ENCODE peak calls at places on chromosomes 11 and 22, in ten cellular contexts. One of them, this sample, is unnamed.

GRCh38 chr11:104700609-104701008 is 197.7 kb downstream of the CASP12 start:
- DNase-seq in NCI-H1092 treated with DMSO at 0.1 percent for 48 hours: no peak
- DNase-seq in iris pigment epithelial cell: peak
- DNase-seq in activated gamma-delta T cell: no peak
- DNase-seq in stimulated activated naive CD8-positive, alpha-beta T cell treated with anti-CD3 and anti-CD28 coated beads, Interleukin-15, Interleukin-2, amounts not matched to agents 100 U/mL and 50 U/mL, for 24 hours: no peak
- DNase-seq in brain pericyte: no peak
- DNase-seq in fibroblast of lung: peak
- DNase-seq in GM04504: peak
- DNase-seq in stimulated activated CD4-positive, alpha-beta T cell treated with anti-CD3 and anti-CD28 coated beads, Interleukin-4, amount 100 ng/mL, for 48 hours: no peak
- DNase-seq in adipocyte: peak
- DNase-seq in this sample: peak

GRCh38 chr11:57323503-57324153 is 1.1 kb downstream of the TNKS1BP1 start:
- DNase-seq in NCI-H1092 treated with DMSO at 0.1 percent for 48 hours: no peak
- DNase-seq in iris pigment epithelial cell: peak
- DNase-seq in activated gamma-delta T cell: no peak
- DNase-seq in stimulated activated naive CD8-positive, alpha-beta T cell treated with anti-CD3 and anti-CD28 coated beads, Interleukin-15, Interleukin-2, amounts not matched to agents 100 U/mL and 50 U/mL, for 24 hours: no peak
- DNase-seq in brain pericyte: no peak
- DNase-seq in fibroblast of lung: peak
- DNase-seq in GM04504: no peak
- DNase-seq in stimulated activated CD4-positive, alpha-beta T cell treated with anti-CD3 and anti-CD28 coated beads, Interleukin-4, amount 100 ng/mL, for 48 hours: no peak
- DNase-seq in adipocyte: peak
- DNase-seq in this sample: peak

GRCh38 chr22:31039393-31039792 is 41.7 kb upstream of the SMTN start:
- DNase-seq in NCI-H1092 treated with DMSO at 0.1 percent for 48 hours: no peak
- DNase-seq in iris pigment epithelial cell: peak
- DNase-seq in activated gamma-delta T cell: no peak
- DNase-seq in stimulated activated naive CD8-positive, alpha-beta T cell treated with anti-CD3 and anti-CD28 coated beads, Interleukin-15, Interleukin-2, amounts not matched to agents 100 U/mL and 50 U/mL, for 24 hours: no peak
- DNase-seq in brain pericyte: no peak
- DNase-seq in fibroblast of lung: peak
- DNase-seq in GM04504: peak
- DNase-seq in stimulated activated CD4-positive, alpha-beta T cell treated with anti-CD3 and anti-CD28 coated beads, Interleukin-4, amount 100 ng/mL, for 48 hours: no peak
- DNase-seq in adipocyte: peak
- DNase-seq in this sample: peak

GRCh38 chr11:67581469-67581868 is 2.1 kb upstream of the GSTP1 start:
- DNase-seq in NCI-H1092 treated with DMSO at 0.1 percent for 48 hours: no peak
- DNase-seq in iris pigment epithelial cell: no peak
- DNase-seq in activated gamma-delta T cell: no peak
- DNase-seq in stimulated activated naive CD8-positive, alpha-beta T cell treated with anti-CD3 and anti-CD28 coated beads, Interleukin-15, Interleukin-2, amounts not matched to agents 100 U/mL and 50 U/mL, for 24 hours: no peak
- DNase-seq in brain pericyte: no peak
- DNase-seq in fibroblast of lung: no peak
- DNase-seq in GM04504: no peak
- DNase-seq in stimulated activated CD4-positive, alpha-beta T cell treated with anti-CD3 and anti-CD28 coated beads, Interleukin-4, amount 100 ng/mL, for 48 hours: no peak
- DNase-seq in adipocyte: no peak
- DNase-seq in this sample: no peak

GRCh38 chr11:104254347-104254746 is 90.4 kb upstream of the PDGFD start:
- DNase-seq in NCI-H1092 treated with DMSO at 0.1 percent for 48 hours: no peak
- DNase-seq in iris pigment epithelial cell: peak
- DNase-seq in activated gamma-delta T cell: no peak
- DNase-seq in stimulated activated naive CD8-positive, alpha-beta T cell treated with anti-CD3 and anti-CD28 coated beads, Interleukin-15, Interleukin-2, amounts not matched to agents 100 U/mL and 50 U/mL, for 24 hours: peak
- DNase-seq in brain pericyte: no peak
- DNase-seq in fibroblast of lung: peak
- DNase-seq in GM04504: no peak
- DNase-seq in stimulated activated CD4-positive, alpha-beta T cell treated with anti-CD3 and anti-CD28 coated beads, Interleukin-4, amount 100 ng/mL, for 48 hours: peak
- DNase-seq in adipocyte: peak
- DNase-seq in this sample: peak

GRCh38 chr11:105046898-105047579 is 1.9 kb upstream of the CARD16 start:
- DNase-seq in NCI-H1092 treated with DMSO at 0.1 percent for 48 hours: no peak
- DNase-seq in iris pigment epithelial cell: peak
- DNase-seq in activated gamma-delta T cell: no peak
- DNase-seq in stimulated activated naive CD8-positive, alpha-beta T cell treated with anti-CD3 and anti-CD28 coated beads, Interleukin-15, Interleukin-2, amounts not matched to agents 100 U/mL and 50 U/mL, for 24 hours: no peak
- DNase-seq in brain pericyte: peak
- DNase-seq in fibroblast of lung: peak
- DNase-seq in GM04504: peak
- DNase-seq in stimulated activated CD4-positive, alpha-beta T cell treated with anti-CD3 and anti-CD28 coated beads, Interleukin-4, amount 100 ng/mL, for 48 hours: no peak
- DNase-seq in adipocyte: peak
- DNase-seq in this sample: peak

GRCh38 chr11:16612801-16613400 is 125.5 kb upstream of the C11orf58 start:
- DNase-seq in NCI-H1092 treated with DMSO at 0.1 percent for 48 hours: peak
- DNase-seq in iris pigment epithelial cell: no peak
- DNase-seq in activated gamma-delta T cell: no peak
- DNase-seq in stimulated activated naive CD8-positive, alpha-beta T cell treated with anti-CD3 and anti-CD28 coated beads, Interleukin-15, Interleukin-2, amounts not matched to agents 100 U/mL and 50 U/mL, for 24 hours: no peak
- DNase-seq in brain pericyte: no peak
- DNase-seq in fibroblast of lung: peak
- DNase-seq in GM04504: no peak
- DNase-seq in stimulated activated CD4-positive, alpha-beta T cell treated with anti-CD3 and anti-CD28 coated beads, Interleukin-4, amount 100 ng/mL, for 48 hours: no peak
- DNase-seq in adipocyte: peak
- DNase-seq in this sample: no peak

GRCh38 chr11:63906585-63906984 is 10.4 kb downstream of the RCOR2 start:
- DNase-seq in NCI-H1092 treated with DMSO at 0.1 percent for 48 hours: no peak
- DNase-seq in iris pigment epithelial cell: peak
- DNase-seq in activated gamma-delta T cell: no peak
- DNase-seq in stimulated activated naive CD8-positive, alpha-beta T cell treated with anti-CD3 and anti-CD28 coated beads, Interleukin-15, Interleukin-2, amounts not matched to agents 100 U/mL and 50 U/mL, for 24 hours: peak
- DNase-seq in brain pericyte: no peak
- DNase-seq in fibroblast of lung: no peak
- DNase-seq in GM04504: no peak
- DNase-seq in stimulated activated CD4-positive, alpha-beta T cell treated with anti-CD3 and anti-CD28 coated beads, Interleukin-4, amount 100 ng/mL, for 48 hours: peak
- DNase-seq in adipocyte: peak
- DNase-seq in this sample: peak

GRCh38 chr11:7677801-7678201 is 4.5 kb upstream of the CYB5R2 start:
- DNase-seq in NCI-H1092 treated with DMSO at 0.1 percent for 48 hours: no peak
- DNase-seq in iris pigment epithelial cell: peak
- DNase-seq in activated gamma-delta T cell: no peak
- DNase-seq in stimulated activated naive CD8-positive, alpha-beta T cell treated with anti-CD3 and anti-CD28 coated beads, Interleukin-15, Interleukin-2, amounts not matched to agents 100 U/mL and 50 U/mL, for 24 hours: no peak
- DNase-seq in brain pericyte: no peak
- DNase-seq in fibroblast of lung: no peak
- DNase-seq in GM04504: no peak
- DNase-seq in stimulated activated CD4-positive, alpha-beta T cell treated with anti-CD3 and anti-CD28 coated beads, Interleukin-4, amount 100 ng/mL, for 48 hours: no peak
- DNase-seq in adipocyte: no peak
- DNase-seq in this sample: no peak

GRCh38 chr22:38862375-38863329 is 9.4 kb downstream of the CBX6 start:
- DNase-seq in NCI-H1092 treated with DMSO at 0.1 percent for 48 hours: peak
- DNase-seq in iris pigment epithelial cell: no peak
- DNase-seq in activated gamma-delta T cell: no peak
- DNase-seq in stimulated activated naive CD8-positive, alpha-beta T cell treated with anti-CD3 and anti-CD28 coated beads, Interleukin-15, Interleukin-2, amounts not matched to agents 100 U/mL and 50 U/mL, for 24 hours: no peak
- DNase-seq in brain pericyte: no peak
- DNase-seq in fibroblast of lung: peak
- DNase-seq in GM04504: no peak
- DNase-seq in stimulated activated CD4-positive, alpha-beta T cell treated with anti-CD3 and anti-CD28 coated beads, Interleukin-4, amount 100 ng/mL, for 48 hours: no peak
- DNase-seq in adipocyte: peak
- DNase-seq in this sample: peak

GRCh38 chr11:27397619-27398412 is 34.8 kb upstream of the CCDC34 start:
- DNase-seq in NCI-H1092 treated with DMSO at 0.1 percent for 48 hours: peak
- DNase-seq in iris pigment epithelial cell: peak
- DNase-seq in activated gamma-delta T cell: no peak
- DNase-seq in stimulated activated naive CD8-positive, alpha-beta T cell treated with anti-CD3 and anti-CD28 coated beads, Interleukin-15, Interleukin-2, amounts not matched to agents 100 U/mL and 50 U/mL, for 24 hours: no peak
- DNase-seq in brain pericyte: no peak
- DNase-seq in fibroblast of lung: no peak
- DNase-seq in GM04504: no peak
- DNase-seq in stimulated activated CD4-positive, alpha-beta T cell treated with anti-CD3 and anti-CD28 coated beads, Interleukin-4, amount 100 ng/mL, for 48 hours: no peak
- DNase-seq in adipocyte: no peak
- DNase-seq in this sample: no peak

GRCh38 chr11:359181-359714 is 10.1 kb upstream of the B4GALNT4 start:
- DNase-seq in NCI-H1092 treated with DMSO at 0.1 percent for 48 hours: no peak
- DNase-seq in iris pigment epithelial cell: no peak
- DNase-seq in activated gamma-delta T cell: no peak
- DNase-seq in stimulated activated naive CD8-positive, alpha-beta T cell treated with anti-CD3 and anti-CD28 coated beads, Interleukin-15, Interleukin-2, amounts not matched to agents 100 U/mL and 50 U/mL, for 24 hours: peak
- DNase-seq in brain pericyte: no peak
- DNase-seq in fibroblast of lung: no peak
- DNase-seq in GM04504: no peak
- DNase-seq in stimulated activated CD4-positive, alpha-beta T cell treated with anti-CD3 and anti-CD28 coated beads, Interleukin-4, amount 100 ng/mL, for 48 hours: no peak
- DNase-seq in adipocyte: no peak
- DNase-seq in this sample: no peak

GRCh38 chr22:40026641-40027040 is 31.9 kb downstream of the FAM83F start:
- DNase-seq in NCI-H1092 treated with DMSO at 0.1 percent for 48 hours: no peak
- DNase-seq in iris pigment epithelial cell: no peak
- DNase-seq in activated gamma-delta T cell: no peak
- DNase-seq in stimulated activated naive CD8-positive, alpha-beta T cell treated with anti-CD3 and anti-CD28 coated beads, Interleukin-15, Interleukin-2, amounts not matched to agents 100 U/mL and 50 U/mL, for 24 hours: no peak
- DNase-seq in brain pericyte: no peak
- DNase-seq in fibroblast of lung: no peak
- DNase-seq in GM04504: no peak
- DNase-seq in stimulated activated CD4-positive, alpha-beta T cell treated with anti-CD3 and anti-CD28 coated beads, Interleukin-4, amount 100 ng/mL, for 48 hours: no peak
- DNase-seq in adipocyte: no peak
- DNase-seq in this sample: no peak

GRCh38 chr11:2092956-2093412 is 46.2 kb downstream of the IGF2 start:
- DNase-seq in NCI-H1092 treated with DMSO at 0.1 percent for 48 hours: peak
- DNase-seq in iris pigment epithelial cell: peak
- DNase-seq in activated gamma-delta T cell: no peak
- DNase-seq in stimulated activated naive CD8-positive, alpha-beta T cell treated with anti-CD3 and anti-CD28 coated beads, Interleukin-15, Interleukin-2, amounts not matched to agents 100 U/mL and 50 U/mL, for 24 hours: peak
- DNase-seq in brain pericyte: peak
- DNase-seq in fibroblast of lung: peak
- DNase-seq in GM04504: no peak
- DNase-seq in stimulated activated CD4-positive, alpha-beta T cell treated with anti-CD3 and anti-CD28 coated beads, Interleukin-4, amount 100 ng/mL, for 48 hours: peak
- DNase-seq in adipocyte: peak
- DNase-seq in this sample: peak

GRCh38 chr11:78131956-78132355 is 7.5 kb downstream of the ALG8 start:
- DNase-seq in NCI-H1092 treated with DMSO at 0.1 percent for 48 hours: no peak
- DNase-seq in iris pigment epithelial cell: peak
- DNase-seq in activated gamma-delta T cell: no peak
- DNase-seq in stimulated activated naive CD8-positive, alpha-beta T cell treated with anti-CD3 and anti-CD28 coated beads, Interleukin-15, Interleukin-2, amounts not matched to agents 100 U/mL and 50 U/mL, for 24 hours: no peak
- DNase-seq in brain pericyte: no peak
- DNase-seq in fibroblast of lung: no peak
- DNase-seq in GM04504: no peak
- DNase-seq in stimulated activated CD4-positive, alpha-beta T cell treated with anti-CD3 and anti-CD28 coated beads, Interleukin-4, amount 100 ng/mL, for 48 hours: no peak
- DNase-seq in adipocyte: peak
- DNase-seq in this sample: no peak

GRCh38 chr11:117927926-117928325 is 1.3 kb downstream of the TMPRSS13 start:
- DNase-seq in NCI-H1092 treated with DMSO at 0.1 percent for 48 hours: no peak
- DNase-seq in iris pigment epithelial cell: no peak
- DNase-seq in activated gamma-delta T cell: no peak
- DNase-seq in stimulated activated naive CD8-positive, alpha-beta T cell treated with anti-CD3 and anti-CD28 coated beads, Interleukin-15, Interleukin-2, amounts not matched to agents 100 U/mL and 50 U/mL, for 24 hours: no peak
- DNase-seq in brain pericyte: no peak
- DNase-seq in fibroblast of lung: no peak
- DNase-seq in GM04504: no peak
- DNase-seq in stimulated activated CD4-positive, alpha-beta T cell treated with anti-CD3 and anti-CD28 coated beads, Interleukin-4, amount 100 ng/mL, for 48 hours: no peak
- DNase-seq in adipocyte: no peak
- DNase-seq in this sample: no peak

GRCh38 chr22:24209016-24209415 is 27.7 kb downstream of the SUSD2 start:
- DNase-seq in NCI-H1092 treated with DMSO at 0.1 percent for 48 hours: no peak
- DNase-seq in iris pigment epithelial cell: no peak
- DNase-seq in activated gamma-delta T cell: no peak
- DNase-seq in stimulated activated naive CD8-positive, alpha-beta T cell treated with anti-CD3 and anti-CD28 coated beads, Interleukin-15, Interleukin-2, amounts not matched to agents 100 U/mL and 50 U/mL, for 24 hours: no peak
- DNase-seq in brain pericyte: no peak
- DNase-seq in fibroblast of lung: no peak
- DNase-seq in GM04504: no peak
- DNase-seq in stimulated activated CD4-positive, alpha-beta T cell treated with anti-CD3 and anti-CD28 coated beads, Interleukin-4, amount 100 ng/mL, for 48 hours: no peak
- DNase-seq in adipocyte: peak
- DNase-seq in this sample: no peak

GRCh38 chr11:130478204-130478701 is 29.8 kb downstream of the ADAMTS15 start:
- DNase-seq in NCI-H1092 treated with DMSO at 0.1 percent for 48 hours: no peak
- DNase-seq in iris pigment epithelial cell: peak
- DNase-seq in activated gamma-delta T cell: no peak
- DNase-seq in stimulated activated naive CD8-positive, alpha-beta T cell treated with anti-CD3 and anti-CD28 coated beads, Interleukin-15, Interleukin-2, amounts not matched to agents 100 U/mL and 50 U/mL, for 24 hours: no peak
- DNase-seq in brain pericyte: peak
- DNase-seq in fibroblast of lung: peak
- DNase-seq in GM04504: peak
- DNase-seq in stimulated activated CD4-positive, alpha-beta T cell treated with anti-CD3 and anti-CD28 coated beads, Interleukin-4, amount 100 ng/mL, for 48 hours: no peak
- DNase-seq in adipocyte: peak
- DNase-seq in this sample: peak

GRCh38 chr22:49993649-49994360 is 18.8 kb downstream of the IL17REL start:
- DNase-seq in NCI-H1092 treated with DMSO at 0.1 percent for 48 hours: no peak
- DNase-seq in iris pigment epithelial cell: no peak
- DNase-seq in activated gamma-delta T cell: no peak
- DNase-seq in stimulated activated naive CD8-positive, alpha-beta T cell treated with anti-CD3 and anti-CD28 coated beads, Interleukin-15, Interleukin-2, amounts not matched to agents 100 U/mL and 50 U/mL, for 24 hours: no peak
- DNase-seq in brain pericyte: no peak
- DNase-seq in fibroblast of lung: no peak
- DNase-seq in GM04504: no peak
- DNase-seq in stimulated activated CD4-positive, alpha-beta T cell treated with anti-CD3 and anti-CD28 coated beads, Interleukin-4, amount 100 ng/mL, for 48 hours: no peak
- DNase-seq in adipocyte: no peak
- DNase-seq in this sample: no peak

GRCh38 chr11:23644443-23644842 is 784.2 kb upstream of the CCDC179 start:
- DNase-seq in NCI-H1092 treated with DMSO at 0.1 percent for 48 hours: no peak
- DNase-seq in iris pigment epithelial cell: no peak
- DNase-seq in activated gamma-delta T cell: no peak
- DNase-seq in stimulated activated naive CD8-positive, alpha-beta T cell treated with anti-CD3 and anti-CD28 coated beads, Interleukin-15, Interleukin-2, amounts not matched to agents 100 U/mL and 50 U/mL, for 24 hours: no peak
- DNase-seq in brain pericyte: no peak
- DNase-seq in fibroblast of lung: no peak
- DNase-seq in GM04504: no peak
- DNase-seq in stimulated activated CD4-positive, alpha-beta T cell treated with anti-CD3 and anti-CD28 coated beads, Interleukin-4, amount 100 ng/mL, for 48 hours: no peak
- DNase-seq in adipocyte: no peak
- DNase-seq in this sample: no peak

GRCh38 chr11:121035823-121036222 is 11.9 kb downstream of the TBCEL start:
- DNase-seq in NCI-H1092 treated with DMSO at 0.1 percent for 48 hours: no peak
- DNase-seq in iris pigment epithelial cell: no peak
- DNase-seq in activated gamma-delta T cell: no peak
- DNase-seq in stimulated activated naive CD8-positive, alpha-beta T cell treated with anti-CD3 and anti-CD28 coated beads, Interleukin-15, Interleukin-2, amounts not matched to agents 100 U/mL and 50 U/mL, for 24 hours: no peak
- DNase-seq in brain pericyte: no peak
- DNase-seq in fibroblast of lung: no peak
- DNase-seq in GM04504: no peak
- DNase-seq in stimulated activated CD4-positive, alpha-beta T cell treated with anti-CD3 and anti-CD28 coated beads, Interleukin-4, amount 100 ng/mL, for 48 hours: no peak
- DNase-seq in adipocyte: no peak
- DNase-seq in this sample: peak

This sample was measured in fibroblast of pulmonary artery.